ENCODE peak calls at places on chromosomes 12 and 14, in six cellular contexts. Y is kidney, M is prostate gland, L is cardiac muscle cell, U is K562, G is lung. W is an unnamed sample. For H3K4me1, the result is how much of the 10 kb centered on the place peaks cover.

GRCh38 chr14:61602733-61603077 is 92.6 kb upstream of the HIF1A start:
- DNase-seq in L (peak), G (no peak), M (no peak), U (no peak), Y (no peak), W (no peak)

GRCh38 chr12:89238593-89238992 is 113.7 kb downstream of the DUSP6 start:
- DNase-seq in Y (no peak), L (no peak), G (no peak), U (no peak), M (no peak), W (no peak)

GRCh38 chr12:121060149-121061001 is 21.3 kb upstream of the OASL start:
- DNase-seq in Y (no peak), G (no peak), L (peak), M (no peak), U (peak), W (peak)

GRCh38 chr14:66827182-66827581 is 319.2 kb downstream of the GPHN start:
- DNase-seq in U (no peak), Y (no peak), M (no peak), L (no peak), G (no peak), W (no peak)

GRCh38 chr14:40053396-40053795 is 621.2 kb upstream of the FBXO33 start:
- DNase-seq in L (no peak), G (no peak), U (no peak), M (no peak), Y (no peak), W (no peak)

GRCh38 chr14:21455592-21455911 is 371 bp downstream of the CHD8 start:
- DNase-seq in G (no peak), U (no peak), L (peak), Y (no peak), M (no peak), W (no peak)

GRCh38 chr14:56522403-56522802 is 57.2 kb upstream of the TMEM260 start:
- DNase-seq in Y (no peak), U (no peak), G (no peak), L (no peak), M (no peak), W (no peak)

GRCh38 chr14:49362916-49363315 is 223.3 kb downstream of the RPS29 start:
- DNase-seq in G (no peak), L (no peak), Y (no peak), M (no peak), U (no peak), W (no peak)

GRCh38 chr12:99946131-99946530 is 38.6 kb downstream of the ANKS1B start:
- DNase-seq in G (no peak), U (no peak), L (no peak), Y (no peak), M (no peak), W (no peak)

GRCh38 chr14:67875175-67876006 is 55.8 kb downstream of the RAD51B start:
- DNase-seq in M (no peak), G (no peak), U (no peak), Y (no peak), L (no peak), W (no peak)

GRCh38 chr14:94823556-94824341 is 53.8 kb upstream of the GSC start:
- DNase-seq in M (no peak), G (no peak), Y (no peak), U (peak), L (no peak), W (no peak)

GRCh38 chr14:90409209-90409730 is 12.4 kb downstream of the CALM1 start:
- DNase-seq in M (peak), Y (peak), U (no peak), G (no peak), L (peak), W (no peak)

GRCh38 chr12:56256326-56256960 is 1.7 kb downstream of the ANKRD52 start:
- DNase-seq in Y (no peak), G (no peak), M (no peak), L (peak), U (no peak), W (no peak)

GRCh38 chr14:72850360-72850759 is 43.5 kb downstream of the DPF3 start:
- DNase-seq in Y (no peak), G (no peak), L (no peak), M (no peak), U (no peak), W (no peak)

GRCh38 chr14:75091251-75091650 is 21.8 kb downstream of the ZC2HC1C start:
- DNase-seq in M (no peak), G (no peak), U (no peak), L (no peak), Y (no peak), W (no peak)

GRCh38 chr12:54024127-54024526 is 4.1 kb upstream of the HOXC6 start:
- DNase-seq in U (no peak), Y (peak), G (no peak), M (no peak), L (no peak), W (no peak)

GRCh38 chr12:21941522-21942376 is 523 bp upstream of the ABCC9 start:
- DNase-seq in Y (peak), G (peak), M (no peak), L (peak), U (peak), W (no peak)

GRCh38 chr12:47889040-47889439 is 15.8 kb downstream of the VDR start:
- DNase-seq in L (no peak), Y (no peak), G (no peak), M (no peak), U (no peak), W (no peak)

GRCh38 chr14:63727231-63727735 is 582 bp downstream of the SGPP1 start:
- DNase-seq in Y (peak), M (peak), L (peak), G (peak), U (peak), W (peak)

GRCh38 chr14:94290197-94290596 is 2.9 kb downstream of the SERPINA10 start:
- DNase-seq in M (no peak), Y (no peak), L (no peak), G (no peak), U (no peak), W (no peak)

GRCh38 chr14:75499084-75499875 is 23.0 kb upstream of the BATF start:
- DNase-seq in G (peak), L (no peak), Y (no peak), U (no peak), M (no peak), W (no peak)

GRCh38 chr12:96108321-96108720 is 72.9 kb upstream of the LTA4H start:
- DNase-seq in Y (peak), U (peak), L (no peak), M (no peak), G (peak), W (no peak)

GRCh38 chr12:99005601-99006000 is 360.5 kb downstream of the APAF1 start:
- DNase-seq in L (no peak), Y (no peak), U (no peak), G (no peak), M (no peak), W (no peak)

GRCh38 chr14:101131451-101131916 is 228.0 kb upstream of the RTL1 start:
- DNase-seq in U (no peak), M (peak), L (no peak), Y (peak), G (no peak), W (no peak)

GRCh38 chr12:132622437-132623071 is 4.0 kb downstream of the P2RX2 start:
- DNase-seq in M (no peak), U (peak), L (peak), G (no peak), Y (peak), W (no peak)

GRCh38 chr12:47903927-47904646 is 707 bp downstream of the VDR start:
- DNase-seq in U (peak), M (peak), L (peak), Y (peak), G (peak), W (peak)

GRCh38 chr12:26250801-26251200 is 55.4 kb downstream of the SSPN start:
- DNase-seq in U (no peak), G (no peak), Y (no peak), M (no peak), L (peak), W (no peak)

GRCh38 chr14:85991156-85991555 is 461.2 kb downstream of the FLRT2 start:
- DNase-seq in G (no peak), U (no peak), Y (no peak), L (no peak), M (no peak), W (no peak)

GRCh38 chr12:104201238-104202001 is 14.2 kb upstream of the TXNRD1 start:
- DNase-seq in L (peak), G (peak), Y (no peak), U (peak), M (peak), W (peak)

GRCh38 chr14:37114559-37114958 is 57.8 kb downstream of the SLC25A21 start:
- DNase-seq in Y (no peak), U (no peak), M (no peak), L (no peak), G (no peak), W (no peak)

GRCh38 chr14:38791862-38792261 is 311.2 kb downstream of the SEC23A start:
- DNase-seq in U (no peak), Y (no peak), M (no peak), G (no peak), L (no peak), W (no peak)

GRCh38 chr14:53957739-53958138 is 1.1 kb upstream of the BMP4 start:
- DNase-seq in G (no peak), M (no peak), L (no peak), Y (no peak), U (no peak), W (no peak)
- TF ChIP-seq CTCF in G (no peak), M (no peak), L (no peak), Y (no peak), U (no peak), W (no peak)

GRCh38 chr12:3149505-3150307 is 72.5 kb downstream of the TSPAN9 start:
- DNase-seq in M (no peak), L (no peak), U (no peak), Y (no peak), G (no peak), W (no peak)
- H3K4me1 ChIP-seq in M (under half), L (under half), U (under half), Y (half or more), G (under half), W (under half)

GRCh38 chr12:85866929-85867776 is 6.9 kb upstream of the NTS start:
- DNase-seq in G (peak), M (peak), U (peak), Y (no peak), L (peak), W (no peak)
- H3K27ac ChIP-seq in G (no peak), M (no peak), U (no peak), Y (no peak), L (no peak), W (no peak)

GRCh38 chr14:106586098-106586704 is 1059.8 kb downstream of the TMEM121 start:
- DNase-seq in L (no peak), U (peak), G (no peak), Y (no peak), M (no peak), W (peak)
- TF ChIP-seq CTCF in L (no peak), U (peak), G (no peak), Y (no peak), M (no peak), W (peak)

GRCh38 chr12:116159593-116159992 is 117.9 kb downstream of the MED13L start:
- DNase-seq in Y (no peak), U (no peak), L (no peak), G (no peak), M (no peak), W (no peak)

GRCh38 chr12:116160196-116160595 is 117.3 kb downstream of the MED13L start:
- DNase-seq in M (no peak), G (no peak), Y (no peak), U (peak), L (no peak), W (no peak)

GRCh38 chr12:116156614-116157013 is 120.9 kb downstream of the MED13L start:
- DNase-seq in L (no peak), Y (no peak), U (no peak), G (no peak), M (no peak), W (no peak)

GRCh38 chr12:116159175-116159574 is 118.3 kb downstream of the MED13L start:
- DNase-seq in Y (no peak), G (no peak), L (peak), M (no peak), U (no peak), W (no peak)

GRCh38 chr12:116157845-116158267 is 119.6 kb downstream of the MED13L start:
- DNase-seq in Y (no peak), L (peak), G (no peak), M (no peak), U (no peak), W (no peak)
- H3K4me1 ChIP-seq in Y (under half), L (half or more), G (under half), M (under half), U (under half), W (half or more)

GRCh38 chr12:7059780-7060179 is 738 bp upstream of the C1S start:
- DNase-seq in G (no peak), U (no peak), L (no peak), M (no peak), Y (no peak), W (no peak)
- H3K27ac ChIP-seq in G (no peak), U (no peak), L (no peak), M (peak), Y (no peak), W (peak)

GRCh38 chr12:75294797-75295196 is 35.3 kb downstream of the CAPS2 start:
- DNase-seq in U (no peak), Y (no peak), M (no peak), L (no peak), G (no peak), W (no peak)

GRCh38 chr12:75291014-75291413 is 39.1 kb downstream of the CAPS2 start:
- DNase-seq in U (no peak), L (no peak), M (no peak), Y (no peak), G (no peak), W (no peak)

GRCh38 chr12:75294338-75294737 is 35.8 kb downstream of the CAPS2 start:
- DNase-seq in U (no peak), G (no peak), L (no peak), M (no peak), Y (no peak), W (no peak)

DNA sequence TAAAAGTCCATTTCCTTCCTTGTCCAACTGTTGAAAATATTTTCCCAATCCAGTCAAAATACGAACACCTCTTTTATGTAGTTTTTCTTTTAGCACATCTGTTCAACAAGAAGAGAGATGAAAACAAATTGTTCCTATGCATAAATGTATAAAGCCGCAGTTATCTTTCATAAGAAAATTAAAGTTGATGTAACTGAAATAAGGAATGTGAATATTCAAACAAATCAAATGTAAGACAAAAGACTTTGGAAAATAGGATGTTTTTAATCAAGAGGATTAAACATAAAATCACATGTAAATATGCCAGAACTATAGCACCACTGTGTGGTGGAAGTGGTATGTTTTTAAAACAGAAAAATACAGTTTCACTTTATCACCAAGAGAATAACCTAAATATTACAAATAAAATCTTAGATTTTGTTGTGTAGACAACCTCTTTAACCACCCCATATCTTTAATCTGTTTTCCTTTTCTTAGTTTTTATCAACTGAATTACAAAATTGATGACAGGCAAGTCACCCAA is 40.4 kb downstream of the CAPS2 start:
- DNase-seq in M (no peak), Y (no peak), L (peak), U (no peak), G (no peak), W (no peak)
- TF ChIP-seq CTCF in M (peak), Y (no peak), L (peak), U (no peak), G (no peak), W (no peak)

DNA sequence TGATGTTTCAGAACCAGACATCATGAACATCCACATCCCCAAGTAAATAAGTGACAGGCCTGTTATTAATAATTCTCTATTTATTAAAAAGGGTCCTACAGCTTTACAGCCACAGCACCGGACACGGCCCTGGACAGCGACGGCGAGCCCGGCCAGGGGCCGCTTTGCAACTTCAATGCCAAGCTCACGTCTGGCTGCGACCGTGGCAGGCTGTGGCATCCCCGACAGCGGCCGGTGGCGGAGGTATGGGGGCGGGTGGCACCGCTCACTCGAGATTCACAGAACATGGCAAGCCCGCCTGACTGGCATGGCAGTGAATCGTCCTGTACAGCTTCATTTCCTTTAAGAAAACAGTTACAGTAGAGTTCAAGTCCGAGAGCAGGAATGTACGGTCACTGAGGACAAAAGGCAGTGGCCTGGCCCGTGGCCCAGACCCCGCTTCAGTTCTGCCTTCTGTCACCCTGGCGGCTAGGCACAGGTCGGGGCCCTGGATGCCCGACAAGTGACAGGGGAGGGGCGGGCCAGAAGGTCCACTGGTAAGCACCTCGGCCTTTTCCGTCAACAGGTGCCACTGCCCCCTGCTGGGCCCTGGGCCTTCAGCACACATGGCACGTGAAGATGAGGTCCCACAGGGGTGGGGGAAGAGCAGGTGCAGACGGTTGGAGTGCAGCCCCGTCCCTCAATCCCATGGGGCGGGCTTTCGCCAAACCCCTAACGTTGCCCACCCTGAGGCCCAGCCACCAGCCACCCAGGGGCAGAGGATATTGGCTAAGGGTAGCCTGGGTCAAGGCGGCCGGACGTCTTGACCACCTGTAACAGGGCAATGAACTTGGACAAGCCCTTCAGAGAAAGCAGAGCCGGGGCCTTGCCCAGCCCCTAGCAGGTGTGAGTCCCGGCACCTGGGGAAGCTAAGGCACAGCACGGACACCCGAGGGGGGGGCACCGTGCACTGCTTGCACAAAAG is 30.3 kb downstream of the HIP1R start:
- DNase-seq in L (no peak), Y (peak), M (no peak), G (no peak), U (peak), W (peak)
- H3K4me1 ChIP-seq in L (under half), Y (half or more), M (under half), G (under half), U (under half), W (half or more)

W was measured in stomach.